ENCODE peak calls at places on chromosomes 13 and 19, in eight cellular contexts. S, H, E, X, G, L, N and Z are unnamed samples.

GRCh38 chr13:94332360-94333040 is 147.0 kb downstream of the DCT start:
- DNase-seq in X (no peak), S (no peak), L (no peak), G (no peak), H (no peak), E (no peak), N (no peak), Z (no peak)

GRCh38 chr13:102724923-102725322 is 30.1 kb upstream of the METTL21C start:
- DNase-seq in E (no peak), L (no peak), S (peak; percentile 22), N (no peak), H (peak; percentile 65), G (no peak), X (no peak), Z (no peak)

GRCh38 chr13:93709511-93710244 is 483.1 kb downstream of the GPC6 start:
- DNase-seq in G (no peak), H (no peak), S (no peak), N (no peak), X (no peak), L (no peak), E (no peak), Z (no peak)

GRCh38 chr19:17391371-17392151 is 2.4 kb downstream of the CCDC194 start:
- DNase-seq in H (no peak), X (no peak), E (no peak), G (no peak), N (no peak), L (no peak), S (no peak), Z (peak; percentile 56)

GRCh38 chr19:5131866-5132561 is 163.1 kb downstream of the KDM4B start:
- DNase-seq in H (no peak), N (no peak), E (peak; percentile 61), X (no peak), G (no peak), L (no peak), S (no peak), Z (no peak)

GRCh38 chr13:40348096-40348679 is 318.3 kb downstream of the FOXO1 start:
- DNase-seq in G (no peak), S (no peak), X (no peak), L (no peak), N (no peak), E (no peak), H (no peak), Z (no peak)

GRCh38 chr19:18274776-18275356 is 614 bp upstream of the IQCN start:
- DNase-seq in G (no peak), E (peak; percentile 49), H (peak; percentile 71), L (peak; percentile 39), X (peak; percentile 66), N (peak; percentile 93), S (peak; percentile 82), Z (peak; percentile 94)

GRCh38 chr19:40716031-40716654 is 543 bp downstream of the COQ8B start:
- DNase-seq in N (peak; percentile 87), G (peak; percentile 50), H (peak; percentile 61), E (no peak), L (peak; percentile 53), X (peak; percentile 84), S (peak; percentile 70), Z (no peak)

GRCh38 chr19:41708481-41708880 is at the start of gene CEACAM5:
- DNase-seq in S (no peak), E (no peak), G (no peak), L (no peak), X (no peak), N (no peak), H (no peak), Z (peak; percentile 33)

GRCh38 chr19:1266818-1267440 is 2.2 kb upstream of the CIRBP start:
- DNase-seq in S (no peak), L (peak; percentile 53), G (peak; percentile 76), E (no peak), N (peak; percentile 85), X (peak; percentile 84), H (no peak), Z (peak; percentile 95)

GRCh38 chr19:3360494-3361383 is 5.6 kb upstream of the NFIC start:
- DNase-seq in S (no peak), X (no peak), H (peak; percentile 81), G (peak; percentile 53), L (peak; percentile 76), N (peak; percentile 89), E (no peak), Z (peak; percentile 88)

GRCh38 chr19:13633109-13633508 is 126.8 kb upstream of the CACNA1A start:
- DNase-seq in H (no peak), N (no peak), L (no peak), X (peak; percentile 56), G (no peak), E (peak; percentile 49), S (peak; percentile 47), Z (no peak)

GRCh38 chr19:4033028-4033956 is 25.8 kb downstream of the PIAS4 start:
- DNase-seq in G (no peak), N (no peak), S (no peak), X (no peak), H (no peak), L (no peak), E (no peak), Z (no peak)

GRCh38 chr19:32543107-32543900 is 37.7 kb upstream of the PDCD5 start:
- DNase-seq in E (no peak), G (no peak), X (peak; percentile 17), N (no peak), H (no peak), S (peak; percentile 21), L (no peak), Z (no peak)